ENCODE peak calls at places on chromosomes 16 and 17, in six cellular contexts. One of them, this sample, is unnamed.

GRCh38 chr17:32876414-32877163 is at the start of gene MYO1D:
- DNase-seq in vagina: no peak
- DNase-seq in Peyer's patch: peak; percentile 76
- DNase-seq in stomach: peak; percentile 79
- DNase-seq in heart left ventricle: peak; percentile 44
- DNase-seq in tibial nerve: peak; percentile 29
- DNase-seq in this sample: peak; percentile 60

GRCh38 chr17:36590082-36590481 is 1.6 kb upstream of the DHRS11 start:
- DNase-seq in vagina: no peak
- DNase-seq in Peyer's patch: no peak
- DNase-seq in stomach: no peak
- DNase-seq in heart left ventricle: no peak
- DNase-seq in tibial nerve: no peak
- DNase-seq in this sample: no peak

GRCh38 chr17:50722746-50723145 is 3.3 kb downstream of the LUC7L3 start:
- DNase-seq in vagina: no peak
- DNase-seq in Peyer's patch: no peak
- DNase-seq in stomach: no peak
- DNase-seq in heart left ventricle: no peak
- DNase-seq in tibial nerve: no peak
- DNase-seq in this sample: no peak

GRCh38 chr17:50785126-50785525 is 17.8 kb upstream of the ANKRD40CL start:
- DNase-seq in vagina: no peak
- DNase-seq in Peyer's patch: no peak
- DNase-seq in stomach: no peak
- DNase-seq in heart left ventricle: no peak
- DNase-seq in tibial nerve: no peak
- DNase-seq in this sample: no peak

GRCh38 chr16:6496996-6497395 is 835.6 kb upstream of the RBFOX1 start:
- DNase-seq in vagina: no peak
- DNase-seq in Peyer's patch: no peak
- DNase-seq in stomach: no peak
- DNase-seq in heart left ventricle: no peak
- DNase-seq in tibial nerve: no peak
- DNase-seq in this sample: no peak

GRCh38 chr16:89155184-89155679 is 16.3 kb upstream of the CDH15 start:
- DNase-seq in vagina: no peak
- DNase-seq in Peyer's patch: no peak
- DNase-seq in stomach: peak; percentile 59
- DNase-seq in heart left ventricle: peak; percentile 82
- DNase-seq in tibial nerve: peak; percentile 73
- DNase-seq in this sample: peak; percentile 73

GRCh38 chr17:55340171-55340570 is 75.4 kb downstream of the HLF start:
- DNase-seq in vagina: no peak
- DNase-seq in Peyer's patch: no peak
- DNase-seq in stomach: no peak
- DNase-seq in heart left ventricle: no peak
- DNase-seq in tibial nerve: no peak
- DNase-seq in this sample: no peak

GRCh38 chr17:55161935-55162555 is 102.7 kb upstream of the HLF start:
- DNase-seq in vagina: no peak
- DNase-seq in Peyer's patch: no peak
- DNase-seq in stomach: no peak
- DNase-seq in heart left ventricle: no peak
- DNase-seq in tibial nerve: no peak
- DNase-seq in this sample: no peak

GRCh38 chr17:11814655-11815262 is 182.5 kb downstream of the ZNF18 start:
- DNase-seq in vagina: no peak
- DNase-seq in Peyer's patch: no peak
- DNase-seq in stomach: no peak
- DNase-seq in heart left ventricle: no peak
- DNase-seq in tibial nerve: no peak
- DNase-seq in this sample: no peak

GRCh38 chr17:80000955-80001354 is 34.7 kb downstream of the TBC1D16 start:
- DNase-seq in vagina: no peak
- DNase-seq in Peyer's patch: no peak
- DNase-seq in stomach: no peak
- DNase-seq in heart left ventricle: peak; percentile 52
- DNase-seq in tibial nerve: no peak
- DNase-seq in this sample: no peak

GRCh38 chr16:19179890-19180490 is 11.9 kb downstream of the SYT17 start:
- DNase-seq in vagina: no peak
- DNase-seq in Peyer's patch: peak; percentile 53
- DNase-seq in stomach: peak; percentile 72
- DNase-seq in heart left ventricle: peak; percentile 50
- DNase-seq in tibial nerve: peak; percentile 46
- DNase-seq in this sample: no peak

GRCh38 chr16:89060207-89060794 is 33.4 kb upstream of the ACSF3 start:
- DNase-seq in vagina: no peak
- DNase-seq in Peyer's patch: peak; percentile 66
- DNase-seq in stomach: no peak
- DNase-seq in heart left ventricle: no peak
- DNase-seq in tibial nerve: no peak
- DNase-seq in this sample: no peak

DNA sequence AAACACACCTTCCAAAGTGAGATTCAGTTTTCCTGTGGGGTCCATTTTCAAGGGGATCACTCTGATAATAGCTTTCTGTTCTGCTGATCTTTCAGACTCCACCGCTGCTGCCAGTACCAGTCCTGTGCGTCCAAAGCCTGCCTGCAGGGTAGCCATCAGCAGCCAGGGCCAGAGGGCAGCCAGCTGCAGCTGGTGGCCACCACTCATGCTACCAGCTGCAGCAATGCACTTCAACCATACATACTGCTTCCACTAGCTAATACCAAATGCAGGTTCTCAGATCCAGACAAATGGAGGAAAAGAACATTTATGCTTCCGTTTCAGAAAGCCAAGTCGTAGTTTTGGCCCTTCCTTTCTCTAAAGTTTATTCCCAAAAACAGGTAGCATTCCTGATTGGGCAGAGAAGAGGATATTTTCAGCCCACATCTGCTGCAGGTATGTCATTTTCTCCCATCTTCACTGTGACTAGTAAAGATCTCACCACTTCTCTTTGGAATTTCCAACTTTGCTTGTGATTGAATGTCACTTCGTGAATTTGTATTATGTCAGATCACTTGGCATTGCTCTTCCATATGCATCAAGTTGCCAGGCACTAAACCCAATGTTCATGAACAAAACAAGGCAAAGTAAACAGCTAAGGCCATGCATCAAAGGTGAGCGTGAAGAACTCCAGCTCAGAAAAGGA is 1.8 kb downstream of the RNF43 start:
- DNase-seq in vagina: no peak
- DNase-seq in Peyer's patch: no peak
- DNase-seq in stomach: peak; percentile 65
- DNase-seq in heart left ventricle: peak; percentile 39
- DNase-seq in tibial nerve: no peak
- DNase-seq in this sample: no peak
- H3K4me3 ChIP-seq in vagina: no peak overlapping the region
- H3K4me3 ChIP-seq in Peyer's patch: no peak overlapping the region
- H3K4me3 ChIP-seq in stomach: peak overlapping the region; percentile 37
- H3K4me3 ChIP-seq in heart left ventricle: peak overlapping the region; percentile 50
- H3K4me3 ChIP-seq in tibial nerve: no peak overlapping the region
- H3K4me3 ChIP-seq in this sample: no peak overlapping the region

GRCh38 chr17:72594248-72594647 is 473.4 kb downstream of the SOX9 start:
- DNase-seq in vagina: no peak
- DNase-seq in Peyer's patch: no peak
- DNase-seq in stomach: no peak
- DNase-seq in heart left ventricle: no peak
- DNase-seq in tibial nerve: no peak
- DNase-seq in this sample: no peak

GRCh38 chr17:72590882-72591499 is 470.2 kb downstream of the SOX9 start:
- DNase-seq in vagina: peak; percentile 82
- DNase-seq in Peyer's patch: no peak
- DNase-seq in stomach: no peak
- DNase-seq in heart left ventricle: no peak
- DNase-seq in tibial nerve: no peak
- DNase-seq in this sample: no peak

GRCh38 chr17:72591500-72592241 is 470.9 kb downstream of the SOX9 start:
- DNase-seq in vagina: no peak
- DNase-seq in Peyer's patch: no peak
- DNase-seq in stomach: no peak
- DNase-seq in heart left ventricle: no peak
- DNase-seq in tibial nerve: no peak
- DNase-seq in this sample: no peak

GRCh38 chr17:72592967-72593325 is 472.1 kb downstream of the SOX9 start:
- DNase-seq in vagina: peak; percentile 81
- DNase-seq in Peyer's patch: no peak
- DNase-seq in stomach: no peak
- DNase-seq in heart left ventricle: no peak
- DNase-seq in tibial nerve: no peak
- DNase-seq in this sample: no peak

DNA sequence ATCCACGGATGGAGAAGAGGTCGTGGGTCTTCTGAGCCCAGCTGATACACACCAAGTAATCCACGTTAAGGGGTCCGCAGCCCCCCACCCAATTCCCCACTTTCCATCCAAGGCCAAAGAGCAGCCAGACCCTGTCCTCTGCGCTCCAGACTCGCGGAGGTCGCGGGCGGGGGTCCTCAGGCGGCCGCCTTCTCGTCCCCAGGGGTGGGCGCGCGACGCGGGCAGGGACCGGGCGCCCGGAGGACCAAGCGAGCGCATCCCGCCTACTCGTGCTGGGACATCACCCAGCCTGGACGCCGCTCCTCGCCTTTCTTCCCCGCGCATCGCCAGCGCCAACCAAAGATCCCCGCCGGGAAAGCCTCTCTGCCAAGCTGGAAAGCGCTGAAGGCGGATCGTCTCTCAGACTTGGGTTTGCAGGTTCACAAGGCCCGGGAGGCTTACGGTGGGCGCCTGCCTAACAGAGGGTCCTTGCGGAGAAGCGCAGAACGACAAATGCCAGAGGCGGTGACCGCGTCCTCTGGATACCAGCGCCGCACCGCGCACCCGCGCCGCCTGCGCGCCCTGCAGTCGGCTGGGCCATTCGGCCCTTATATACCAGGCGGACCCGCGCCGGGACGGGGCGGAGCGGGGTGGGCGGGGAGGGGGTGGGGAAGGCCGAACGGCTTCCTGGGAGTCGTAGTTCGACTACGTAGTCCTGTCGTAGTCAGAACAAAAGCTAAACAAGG is 471.6 kb downstream of the SOX9 start:
- DNase-seq in vagina: peak; percentile 95
- DNase-seq in Peyer's patch: no peak
- DNase-seq in stomach: peak; percentile 84
- DNase-seq in heart left ventricle: peak; percentile 57
- DNase-seq in tibial nerve: peak; percentile 60
- DNase-seq in this sample: no peak
- TF ChIP-seq POLR2A in vagina: peak; percentile 77
- TF ChIP-seq POLR2A in Peyer's patch: peak; percentile 99
- TF ChIP-seq POLR2A in stomach: no peak
- TF ChIP-seq POLR2A in heart left ventricle: no peak
- TF ChIP-seq POLR2A in tibial nerve: peak; percentile 91
- TF ChIP-seq POLR2A in this sample: peak; percentile 72

GRCh38 chr16:56136256-56136655 is 55.0 kb upstream of the GNAO1 start:
- DNase-seq in vagina: no peak
- DNase-seq in Peyer's patch: no peak
- DNase-seq in stomach: no peak
- DNase-seq in heart left ventricle: no peak
- DNase-seq in tibial nerve: no peak
- DNase-seq in this sample: no peak

GRCh38 chr16:56137269-56137668 is 54.0 kb upstream of the GNAO1 start:
- DNase-seq in vagina: no peak
- DNase-seq in Peyer's patch: no peak
- DNase-seq in stomach: no peak
- DNase-seq in heart left ventricle: no peak
- DNase-seq in tibial nerve: no peak
- DNase-seq in this sample: no peak

GRCh38 chr16:56145369-56145768 is 45.9 kb upstream of the GNAO1 start:
- DNase-seq in vagina: no peak
- DNase-seq in Peyer's patch: no peak
- DNase-seq in stomach: no peak
- DNase-seq in heart left ventricle: no peak
- DNase-seq in tibial nerve: no peak
- DNase-seq in this sample: no peak

DNA sequence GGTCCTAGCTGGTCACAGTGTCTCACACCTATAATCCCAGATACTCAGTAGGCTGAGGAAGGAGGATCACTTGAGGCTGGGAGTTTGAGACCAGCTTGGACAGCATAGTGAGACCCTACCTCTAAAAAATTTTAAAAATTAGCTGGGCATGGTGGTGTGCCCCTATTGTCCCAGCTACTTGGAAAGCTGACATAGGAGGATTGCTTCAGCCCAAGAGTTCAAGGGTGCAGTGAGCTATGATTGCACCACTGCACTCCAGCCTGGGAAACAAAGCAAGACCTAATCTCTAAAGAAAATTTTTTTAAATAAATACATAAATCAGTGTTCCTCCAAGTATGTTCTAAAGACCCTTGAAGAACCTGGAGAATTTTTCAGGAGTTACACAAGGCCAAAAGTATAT is 50.6 kb upstream of the GNAO1 start:
- DNase-seq in vagina: no peak
- DNase-seq in Peyer's patch: no peak
- DNase-seq in stomach: no peak
- DNase-seq in heart left ventricle: no peak
- DNase-seq in tibial nerve: no peak
- DNase-seq in this sample: no peak
- H3K4me1 ChIP-seq in vagina: no peaks in the 10 kb centered on the region
- H3K4me1 ChIP-seq in Peyer's patch: no peaks in the 10 kb centered on the region
- H3K4me1 ChIP-seq in stomach: no peaks in the 10 kb centered on the region
- H3K4me1 ChIP-seq in heart left ventricle: no peaks in the 10 kb centered on the region
- H3K4me1 ChIP-seq in tibial nerve: no peaks in the 10 kb centered on the region
- H3K4me1 ChIP-seq in this sample: no peaks in the 10 kb centered on the region

GRCh38 chr17:34378664-34379101 is 15.7 kb upstream of the CCL1 start:
- DNase-seq in vagina: no peak
- DNase-seq in Peyer's patch: peak; percentile 55
- DNase-seq in stomach: no peak
- DNase-seq in heart left ventricle: no peak
- DNase-seq in tibial nerve: no peak
- DNase-seq in this sample: no peak
- H3K4me3 ChIP-seq in vagina: no peak overlapping the region
- H3K4me3 ChIP-seq in Peyer's patch: no peak overlapping the region
- H3K4me3 ChIP-seq in stomach: no peak overlapping the region
- H3K4me3 ChIP-seq in heart left ventricle: no peak overlapping the region
- H3K4me3 ChIP-seq in tibial nerve: no peak overlapping the region
- H3K4me3 ChIP-seq in this sample: no peak overlapping the region

This sample was measured in uterus.